ENCODE peak calls at places on chromosomes 12 and 14, in seven cellular contexts. H, G, Y, T, L, D and V are unnamed samples.

GRCh38 chr14:60970146-60970545 is 10.7 kb downstream of the TRMT5 start:
- DNase-seq in G (no peak), Y (no peak), H (no peak), T (no peak), L (no peak), D (no peak), V (no peak)

GRCh38 chr12:68587448-68587873 is 23.2 kb upstream of the RAP1B start:
- DNase-seq in H (no peak), T (no peak), D (no peak), L (no peak), Y (no peak), G (no peak), V (no peak)

GRCh38 chr12:67155863-67156262 is 113.3 kb upstream of the CAND1 start:
- DNase-seq in H (no peak), Y (peak; percentile 40), T (no peak), L (no peak), G (no peak), D (no peak), V (no peak)

GRCh38 chr14:32545109-32545857 is 216.2 kb downstream of the AKAP6 start:
- DNase-seq in G (no peak), H (no peak), L (no peak), T (no peak), Y (no peak), D (no peak), V (no peak)

GRCh38 chr14:105021656-105022275 is 883 bp upstream of the CDCA4 start:
- DNase-seq in T (no peak), Y (no peak), L (no peak), D (no peak), G (peak; percentile 22), H (peak; percentile 85), V (no peak)

GRCh38 chr14:86003998-86004397 is 474.1 kb downstream of the FLRT2 start:
- DNase-seq in H (no peak), T (no peak), Y (no peak), L (no peak), G (no peak), D (no peak), V (no peak)

GRCh38 chr12:49825971-49826421 is 2.2 kb downstream of the NCKAP5L start:
- DNase-seq in Y (no peak), G (no peak), H (no peak), D (no peak), L (no peak), T (no peak), V (no peak)

GRCh38 chr12:117076410-117077372 is 22.5 kb downstream of the TESC start:
- DNase-seq in H (peak; percentile 20), D (no peak), G (no peak), Y (peak; percentile 33), L (no peak), T (no peak), V (no peak)

GRCh38 chr12:87430444-87430843 is 598.8 kb downstream of the C12orf50 start:
- DNase-seq in T (no peak), G (no peak), L (no peak), D (no peak), Y (no peak), H (no peak), V (no peak)

GRCh38 chr12:4107436-4107878 is 166.1 kb upstream of the CCND2 start:
- DNase-seq in D (peak; percentile 55), L (peak; percentile 29), Y (peak; percentile 23), H (no peak), T (peak; percentile 33), G (peak; percentile 73), V (peak; percentile 8)

GRCh38 chr14:23646648-23647549 is 10.7 kb downstream of the DHRS2 start:
- DNase-seq in G (no peak), H (no peak), Y (no peak), L (no peak), D (no peak), T (no peak), V (no peak)

GRCh38 chr12:3315201-3315661 is 175.8 kb upstream of the PRMT8 start:
- DNase-seq in Y (peak; percentile 36), G (peak; percentile 94), L (peak; percentile 88), H (peak; percentile 95), D (no peak), T (no peak), V (peak; percentile 73)

GRCh38 chr14:96999654-97000155 is 202.5 kb downstream of the VRK1 start:
- DNase-seq in G (no peak), H (no peak), T (no peak), Y (no peak), L (no peak), D (no peak), V (no peak)

GRCh38 chr12:87827638-87828264 is 201.4 kb downstream of the C12orf50 start:
- DNase-seq in T (no peak), L (no peak), H (no peak), Y (peak; percentile 86), D (no peak), G (no peak), V (peak; percentile 32)

GRCh38 chr12:81212996-81213696 is 135.3 kb downstream of the ACSS3 start:
- DNase-seq in T (no peak), D (no peak), H (no peak), Y (no peak), L (no peak), G (no peak), V (no peak)

GRCh38 chr14:101973356-101973755 is 9.0 kb downstream of the DYNC1H1 start:
- DNase-seq in G (no peak), D (no peak), H (no peak), Y (peak; percentile 40), L (no peak), T (no peak), V (no peak)

GRCh38 chr12:10285919-10286318 is 21.8 kb upstream of the KLRD1 start:
- DNase-seq in T (no peak), G (no peak), D (no peak), Y (no peak), L (no peak), H (no peak), V (no peak)

GRCh38 chr14:54790092-54790491 is 112.5 kb downstream of the GCH1 start:
- DNase-seq in Y (no peak), D (no peak), G (no peak), T (no peak), L (no peak), H (no peak), V (no peak)